ENCODE peak calls at places on chromosomes 4 and X, in five cellular contexts. L is SK-N-SH, O is tibial nerve, M is K562, R is lower lobe of right lung. K is an unnamed sample.

GRCh38 chr4:22901631-22902030 is 208.9 kb downstream of the GBA3 start:
- DNase-seq in L (no peak), O (no peak), M (no peak), R (no peak), K (no peak)

GRCh38 chr4:7513731-7514130 is 79.0 kb upstream of the PSAPL1 start:
- DNase-seq in L (no peak), O (no peak), M (no peak), R (no peak), K (no peak)

GRCh38 chrX:70494441-70494840 is 49.8 kb downstream of the DLG3 start:
- DNase-seq in L (no peak), O (no peak), M (no peak), R (no peak), K (no peak)

GRCh38 chr4:68927165-68927564 is 24.4 kb downstream of the UGT2A3 start:
- DNase-seq in L (no peak), O (no peak), M (no peak), R (no peak), K (no peak)

GRCh38 chr4:168139336-168139735 is 47.0 kb downstream of the ANXA10 start:
- DNase-seq in L (no peak), O (no peak), M (no peak), R (no peak), K (no peak)

GRCh38 chr4:146119845-146120404 is 55.6 kb upstream of the LSM6 start:
- DNase-seq in L (no peak), O (no peak), M (no peak), R (no peak), K (no peak)

GRCh38 chr4:16294455-16294854 is 68.2 kb upstream of the TAPT1 start:
- DNase-seq in L (no peak), O (no peak), M (no peak), R (no peak), K (no peak)

GRCh38 chr4:53854991-53855885 is 209.2 kb downstream of the CHIC2 start:
- DNase-seq in L (no peak), O (no peak), M (no peak), R (no peak), K (no peak)

GRCh38 chrX:30246769-30247489 is at the start of gene MAGEB1:
- DNase-seq in L (peak; percentile 24), O (no peak), M (peak; percentile 68), R (no peak), K (peak; percentile 74)

GRCh38 chr4:87053802-87054767 is 119.3 kb downstream of the AFF1 start:
- DNase-seq in L (no peak), O (no peak), M (peak; percentile 62), R (no peak), K (no peak)
- H3K4me3 ChIP-seq in L (no peak overlapping the region), O (no peak overlapping the region), M (no peak overlapping the region), R (no peak overlapping the region), K (no peak overlapping the region)

GRCh38 chr4:182967403-182967802 is 50.2 kb upstream of the DCTD start:
- DNase-seq in L (no peak), O (no peak), M (no peak), R (no peak), K (no peak)
- H3K36me3 ChIP-seq in L (peaks cover 4% of the 10 kb centered on the region), O (no peaks in the 10 kb centered on the region), M (no peaks in the 10 kb centered on the region), R (no peaks in the 10 kb centered on the region), K (no peaks in the 10 kb centered on the region)

DNA sequence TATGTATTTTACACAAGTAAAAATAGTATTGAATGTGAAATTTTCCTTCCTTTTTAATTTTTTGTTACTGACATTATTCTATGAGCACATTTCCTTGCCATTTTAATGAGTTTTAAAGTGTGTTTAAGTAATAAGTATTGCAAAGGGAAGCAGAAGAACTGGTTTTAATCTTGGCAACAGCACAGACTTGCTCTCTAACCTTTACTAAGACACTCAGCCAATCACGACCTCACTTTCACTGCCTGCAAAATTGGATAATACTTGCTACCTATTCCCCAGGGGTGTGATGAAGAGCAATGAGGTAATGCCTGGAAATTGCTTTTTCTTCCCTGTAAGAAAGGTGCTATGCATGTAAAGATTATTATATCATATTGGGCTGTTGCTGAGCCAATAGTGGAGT is 254.8 kb downstream of the C4orf33 start:
- DNase-seq in L (no peak), O (no peak), M (no peak), R (no peak), K (no peak)
- H3K27me3 ChIP-seq in L (no peaks in the 10 kb centered on the region), O (no peaks in the 10 kb centered on the region), M (no peaks in the 10 kb centered on the region), R (no peaks in the 10 kb centered on the region), K (no peaks in the 10 kb centered on the region)

GRCh38 chrX:12987900-12988594 is 13.1 kb downstream of the TMSB4X start:
- DNase-seq in L (no peak), O (no peak), M (no peak), R (no peak), K (no peak)
- H3K4me3 ChIP-seq in L (no peak overlapping the region), O (no peak overlapping the region), M (no peak overlapping the region), R (no peak overlapping the region), K (no peak overlapping the region)

GRCh38 chrX:40062525-40063193 is 35.1 kb downstream of the BCOR start:
- DNase-seq in L (no peak), O (no peak), M (no peak), R (no peak), K (peak; percentile 59)

GRCh38 chrX:40060356-40060845 is 37.4 kb downstream of the BCOR start:
- DNase-seq in L (no peak), O (no peak), M (no peak), R (no peak), K (no peak)

GRCh38 chrX:40061871-40062524 is 35.8 kb downstream of the BCOR start:
- DNase-seq in L (no peak), O (no peak), M (no peak), R (no peak), K (peak; percentile 80)

GRCh38 chrX:40058719-40059118 is 39.0 kb downstream of the BCOR start:
- DNase-seq in L (no peak), O (no peak), M (no peak), R (peak; percentile 57), K (no peak)

DNA sequence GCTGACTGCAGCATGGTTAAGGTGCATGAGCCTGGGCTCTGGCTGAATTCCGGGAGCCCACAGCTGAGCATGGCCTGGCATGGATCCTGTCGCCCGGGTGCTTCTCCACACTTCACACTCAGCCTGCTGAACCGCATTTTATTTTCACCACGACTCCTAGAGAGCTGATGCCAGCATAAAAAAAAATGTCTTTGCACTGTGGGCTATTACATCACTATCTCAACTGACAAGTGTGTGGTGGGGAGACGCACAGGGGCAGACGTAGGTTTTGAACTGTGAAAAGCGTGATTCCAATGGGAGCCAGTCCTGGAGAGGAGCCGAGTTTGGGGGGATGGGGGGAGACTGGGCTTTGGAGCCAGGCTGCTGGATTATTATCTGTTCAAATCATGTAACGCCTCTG is 36.8 kb downstream of the BCOR start:
- DNase-seq in L (no peak), O (no peak), M (no peak), R (no peak), K (no peak)
- H3K36me3 ChIP-seq in L (no peaks in the 10 kb centered on the region), O (no peaks in the 10 kb centered on the region), M (peaks cover 100% of the 10 kb centered on the region), R (peaks cover 66% of the 10 kb centered on the region), K (peaks cover 33% of the 10 kb centered on the region)

GRCh38 chr4:2045518-2045951 is 13.6 kb upstream of the NAT8L start:
- DNase-seq in L (no peak), O (no peak), M (peak; percentile 3), R (no peak), K (peak; percentile 43)
- H3K27me3 ChIP-seq in L (no peaks in the 10 kb centered on the region), O (peaks cover 71% of the 10 kb centered on the region), M (no peaks in the 10 kb centered on the region), R (peaks cover 48% of the 10 kb centered on the region), K (peaks cover 25% of the 10 kb centered on the region)

DNA sequence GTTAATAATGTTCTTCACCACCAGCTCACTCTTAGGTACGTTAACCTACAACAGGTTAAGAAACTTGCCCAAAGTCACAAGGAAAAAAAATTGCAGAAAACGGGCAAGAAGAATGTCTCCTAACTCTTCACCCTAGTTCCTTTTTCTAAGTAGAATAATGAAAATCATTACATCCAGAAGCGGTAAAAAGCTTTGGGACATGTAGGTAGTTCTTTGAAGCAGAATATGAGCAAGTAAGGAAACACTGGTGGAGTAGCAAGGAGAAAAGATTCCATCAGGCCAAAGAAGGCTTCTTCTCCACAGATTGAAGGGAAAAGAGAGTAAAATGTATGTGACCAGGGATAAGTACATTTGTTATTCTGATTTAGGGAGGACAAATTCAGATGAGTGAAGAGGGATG is 4.1 kb downstream of the CAMK2D start:
- DNase-seq in L (no peak), O (no peak), M (no peak), R (no peak), K (no peak)
- H3K4me3 ChIP-seq in L (no peak overlapping the region), O (no peak overlapping the region), M (no peak overlapping the region), R (no peak overlapping the region), K (no peak overlapping the region)

GRCh38 chr4:87442889-87443288 is 20.5 kb downstream of the NUDT9 start:
- DNase-seq in L (no peak), O (no peak), M (no peak), R (no peak), K (no peak)

GRCh38 chr4:87445964-87446363 is 23.6 kb downstream of the NUDT9 start:
- DNase-seq in L (no peak), O (no peak), M (no peak), R (no peak), K (no peak)

GRCh38 chr4:87444741-87445140 is 22.4 kb downstream of the NUDT9 start:
- DNase-seq in L (no peak), O (no peak), M (no peak), R (no peak), K (no peak)
- H3K36me3 ChIP-seq in L (peaks cover 47% of the 10 kb centered on the region), O (no peaks in the 10 kb centered on the region), M (peaks cover 38% of the 10 kb centered on the region), R (peaks cover 71% of the 10 kb centered on the region), K (peaks cover 4% of the 10 kb centered on the region)

GRCh38 chr4:169707958-169708643 is 49.6 kb downstream of the HPF1 start:
- DNase-seq in L (no peak), O (no peak), M (no peak), R (no peak), K (no peak)
- H3K27me3 ChIP-seq in L (no peaks in the 10 kb centered on the region), O (no peaks in the 10 kb centered on the region), M (no peaks in the 10 kb centered on the region), R (no peaks in the 10 kb centered on the region), K (no peaks in the 10 kb centered on the region)

GRCh38 chr4:76058888-76059426 is 15.6 kb upstream of the ART3 start:
- DNase-seq in L (no peak), O (no peak), M (no peak), R (no peak), K (no peak)

GRCh38 chr4:76058302-76058701 is 16.2 kb upstream of the ART3 start:
- DNase-seq in L (no peak), O (no peak), M (no peak), R (no peak), K (no peak)

GRCh38 chr4:76060506-76060905 is 14.0 kb upstream of the ART3 start:
- DNase-seq in L (no peak), O (no peak), M (no peak), R (no peak), K (no peak)

GRCh38 chr4:76061421-76061820 is 13.1 kb upstream of the ART3 start:
- DNase-seq in L (no peak), O (no peak), M (no peak), R (no peak), K (no peak)

GRCh38 chr4:76059750-76060149 is 14.8 kb upstream of the ART3 start:
- DNase-seq in L (no peak), O (no peak), M (no peak), R (no peak), K (no peak)
- H3K4me3 ChIP-seq in L (no peak overlapping the region), O (no peak overlapping the region), M (no peak overlapping the region), R (no peak overlapping the region), K (no peak overlapping the region)